ENCODE peak calls at places on chromosomes 1 and 21, in seven cellular contexts. J, Z, V, K, R, O and H are unnamed samples. For H3K4me1, the result is how much of the 10 kb centered on the place peaks cover.

GRCh38 chr1:164559342-164560070 is 522 bp downstream of the PBX1 start:
- DNase-seq in R (peak), O (no peak), J (peak), Z (peak), K (peak), V (peak), H (peak)

GRCh38 chr1:175591083-175591743 is 152.2 kb downstream of the TNR start:
- DNase-seq in K (no peak), O (no peak), Z (no peak), V (peak), J (no peak), R (peak), H (no peak)

GRCh38 chr21:18553786-18554185 is 150.2 kb upstream of the TMPRSS15 start:
- DNase-seq in J (no peak), V (no peak), R (no peak), O (no peak), Z (no peak), K (no peak), H (no peak)

GRCh38 chr1:16017461-16018303 is at the start of gene HSPB7:
- DNase-seq in J (peak), R (peak), Z (peak), O (peak), K (peak), V (peak), H (peak)

GRCh38 chr1:174968750-174969244 is 30.9 kb upstream of the CACYBP start:
- DNase-seq in O (peak), J (no peak), Z (no peak), K (peak), R (no peak), V (no peak), H (peak)

GRCh38 chr1:41539416-41539800 is 54.9 kb upstream of the EDN2 start:
- DNase-seq in K (no peak), O (peak), Z (no peak), V (no peak), R (peak), J (no peak), H (no peak)

GRCh38 chr1:204046346-204046745 is 26.6 kb upstream of the SOX13 start:
- DNase-seq in K (no peak), V (no peak), R (no peak), O (no peak), Z (no peak), J (no peak), H (no peak)

GRCh38 chr1:63621075-63621474 is 27.9 kb downstream of the PGM1 start:
- DNase-seq in J (no peak), Z (no peak), O (no peak), R (peak), V (no peak), K (no peak), H (no peak)

GRCh38 chr1:243568793-243569192 is 281.2 kb downstream of the AKT3 start:
- DNase-seq in Z (no peak), V (no peak), J (no peak), R (no peak), O (no peak), K (peak), H (peak)

GRCh38 chr1:154351363-154352068 is 26.2 kb downstream of the ATP8B2 start:
- DNase-seq in J (peak), Z (no peak), R (no peak), K (no peak), O (peak), V (peak), H (no peak)

GRCh38 chr21:28444131-28444530 is 548.5 kb downstream of the LTN1 start:
- DNase-seq in J (no peak), V (no peak), Z (no peak), R (no peak), O (no peak), K (no peak), H (peak)

GRCh38 chr1:3995141-3995780 is 95.2 kb upstream of the C1orf174 start:
- DNase-seq in K (no peak), J (no peak), O (no peak), R (no peak), V (no peak), Z (no peak), H (no peak)

GRCh38 chr1:154608522-154609294 is 722 bp upstream of the ADAR start:
- DNase-seq in V (peak), K (peak), O (no peak), Z (peak), R (peak), J (peak), H (peak)

GRCh38 chr1:182735343-182735742 is 51.0 kb upstream of the RGS8 start:
- DNase-seq in O (no peak), J (no peak), K (no peak), R (no peak), V (no peak), Z (no peak), H (no peak)

GRCh38 chr21:45449658-45450502 is 44.9 kb downstream of the COL18A1 start:
- DNase-seq in R (no peak), J (no peak), V (no peak), K (no peak), Z (no peak), O (peak), H (no peak)

GRCh38 chr1:121586369-121587229 is 401.8 kb downstream of the SRGAP2C start:
- DNase-seq in Z (peak), K (no peak), J (peak), R (no peak), O (no peak), V (peak), H (no peak)

GRCh38 chr1:44806025-44806703 is 987 bp downstream of the DYNLT4 start:
- DNase-seq in K (no peak), J (no peak), O (peak), R (peak), V (peak), Z (no peak), H (no peak)

GRCh38 chr1:243471754-243472725 is 216.2 kb downstream of the SDCCAG8 start:
- DNase-seq in O (no peak), Z (no peak), R (no peak), K (peak), J (no peak), V (peak), H (peak)

GRCh38 chr1:99348375-99349132 is 84.3 kb downstream of the PLPPR4 start:
- DNase-seq in J (no peak), R (no peak), K (peak), Z (no peak), V (no peak), O (no peak), H (no peak)

GRCh38 chr1:109306832-109307362 is at the start of gene MYBPHL:
- DNase-seq in J (no peak), O (no peak), K (no peak), Z (no peak), V (no peak), R (no peak), H (no peak)

GRCh38 chr1:168050307-168050706 is 86.4 kb downstream of the GPR161 start:
- DNase-seq in K (no peak), Z (no peak), R (no peak), J (no peak), V (no peak), O (no peak), H (no peak)

GRCh38 chr1:165903672-165904071 is 76.3 kb downstream of the UCK2 start:
- DNase-seq in V (no peak), Z (no peak), O (no peak), K (peak), R (no peak), J (peak), H (peak)

GRCh38 chr1:54335396-54336056 is 70.7 kb downstream of the SSBP3 start:
- DNase-seq in R (peak), J (peak), O (no peak), K (peak), V (peak), Z (no peak), H (peak)

GRCh38 chr1:178684542-178685000 is 40.5 kb upstream of the RALGPS2 start:
- DNase-seq in K (peak), O (no peak), V (no peak), J (no peak), Z (no peak), R (no peak), H (peak)

GRCh38 chr1:219312967-219313366 is 139.3 kb downstream of the LYPLAL1 start:
- DNase-seq in R (no peak), O (no peak), K (peak), J (no peak), Z (no peak), V (no peak), H (peak)

GRCh38 chr1:65971547-65971946 is 178.9 kb downstream of the PDE4B start:
- DNase-seq in K (no peak), J (no peak), R (no peak), V (no peak), Z (no peak), O (no peak), H (peak)

GRCh38 chr1:41021526-41022308 is at the start of gene SLFNL1:
- DNase-seq in Z (peak), K (no peak), V (no peak), R (peak), J (peak), O (no peak), H (no peak)

GRCh38 chr1:230681599-230681998 is 32.3 kb downstream of the AGT start:
- DNase-seq in O (no peak), Z (no peak), J (no peak), V (peak), K (peak), R (no peak), H (peak)

GRCh38 chr1:175043824-175044223 is 20.6 kb upstream of the MRPS14 start:
- DNase-seq in K (no peak), R (no peak), Z (peak), J (no peak), O (no peak), V (no peak), H (no peak)

GRCh38 chr1:109806733-109807397 is 43.1 kb upstream of the EPS8L3 start:
- DNase-seq in R (no peak), V (no peak), O (no peak), Z (no peak), K (no peak), J (peak), H (no peak)

GRCh38 chr1:95384570-95384969 is 150.6 kb downstream of the RWDD3 start:
- DNase-seq in K (no peak), O (no peak), R (no peak), Z (peak), V (no peak), J (peak), H (peak)

GRCh38 chr21:42696026-42696380 is 42.6 kb downstream of the PDE9A start:
- DNase-seq in K (no peak), V (no peak), Z (no peak), R (no peak), J (no peak), O (no peak), H (no peak)

GRCh38 chr1:1567152-1567830 is 7.4 kb downstream of the SSU72 start:
- DNase-seq in V (no peak), O (no peak), J (no peak), Z (no peak), R (no peak), K (peak), H (no peak)

GRCh38 chr1:45585496-45586075 is 1.7 kb downstream of the NASP start:
- DNase-seq in K (no peak), J (no peak), Z (no peak), V (no peak), R (no peak), O (no peak), H (no peak)

DNA sequence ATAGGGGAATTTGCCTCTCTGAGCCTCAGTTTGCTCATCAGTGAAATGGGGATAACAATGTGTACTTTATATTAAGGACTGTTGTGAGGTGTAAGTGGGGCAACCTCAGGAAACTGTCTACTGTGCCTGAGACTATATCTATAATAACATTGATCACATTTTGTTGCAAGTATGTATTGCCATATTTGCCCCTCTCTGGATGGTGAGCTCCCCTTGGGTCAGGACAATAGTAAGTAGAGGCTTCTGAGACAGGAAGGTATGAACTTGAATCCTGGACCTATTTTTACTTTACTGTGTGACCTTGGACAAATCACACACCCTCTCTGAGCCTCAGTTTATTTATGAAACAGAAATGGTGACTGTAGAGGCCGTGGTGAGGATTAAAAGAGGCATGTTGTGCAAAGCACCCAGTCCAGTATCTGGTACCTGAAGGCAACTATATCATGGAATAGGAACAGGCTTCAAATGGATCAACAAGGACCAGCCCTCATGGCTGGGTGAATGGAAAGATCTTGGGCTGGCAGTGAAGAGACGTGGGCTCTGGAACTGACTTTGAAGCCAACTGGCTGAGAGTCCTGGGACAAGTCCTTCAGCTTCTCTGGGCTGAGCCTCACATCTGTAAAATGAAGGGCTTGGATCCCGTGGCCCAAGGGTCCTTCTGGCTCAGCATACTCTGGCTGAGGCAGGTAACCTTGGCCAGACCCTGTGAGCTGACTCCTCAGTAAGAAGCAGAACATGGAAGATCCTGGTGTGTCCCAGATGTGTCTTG is 35.0 kb upstream of the ID3 start:
- DNase-seq in J (no peak), R (no peak), O (no peak), V (no peak), K (no peak), Z (no peak), H (no peak)
- H3K4me1 ChIP-seq in J (under half), R (under half), O (half or more), V (under half), K (under half), Z (half or more), H (under half)

GRCh38 chr21:41494242-41494641 is 13.7 kb downstream of the TMPRSS2 start:
- DNase-seq in Z (no peak), J (no peak), O (no peak), R (no peak), V (no peak), K (no peak), H (no peak)

GRCh38 chr21:41500354-41500753 is 7.6 kb downstream of the TMPRSS2 start:
- DNase-seq in Z (no peak), V (no peak), O (no peak), J (no peak), R (no peak), K (no peak), H (no peak)

GRCh38 chr21:41499920-41500319 is 8.0 kb downstream of the TMPRSS2 start:
- DNase-seq in O (no peak), V (no peak), R (no peak), Z (no peak), K (no peak), J (no peak), H (no peak)

GRCh38 chr21:41497836-41498235 is 10.1 kb downstream of the TMPRSS2 start:
- DNase-seq in J (no peak), K (no peak), V (no peak), O (no peak), R (no peak), Z (no peak), H (no peak)

GRCh38 chr21:41497008-41497407 is 10.9 kb downstream of the TMPRSS2 start:
- DNase-seq in V (peak), O (no peak), J (no peak), Z (no peak), R (no peak), K (no peak), H (no peak)
- H3K27ac ChIP-seq in V (peak), O (no peak), J (no peak), Z (no peak), R (no peak), K (no peak), H (no peak)

DNA sequence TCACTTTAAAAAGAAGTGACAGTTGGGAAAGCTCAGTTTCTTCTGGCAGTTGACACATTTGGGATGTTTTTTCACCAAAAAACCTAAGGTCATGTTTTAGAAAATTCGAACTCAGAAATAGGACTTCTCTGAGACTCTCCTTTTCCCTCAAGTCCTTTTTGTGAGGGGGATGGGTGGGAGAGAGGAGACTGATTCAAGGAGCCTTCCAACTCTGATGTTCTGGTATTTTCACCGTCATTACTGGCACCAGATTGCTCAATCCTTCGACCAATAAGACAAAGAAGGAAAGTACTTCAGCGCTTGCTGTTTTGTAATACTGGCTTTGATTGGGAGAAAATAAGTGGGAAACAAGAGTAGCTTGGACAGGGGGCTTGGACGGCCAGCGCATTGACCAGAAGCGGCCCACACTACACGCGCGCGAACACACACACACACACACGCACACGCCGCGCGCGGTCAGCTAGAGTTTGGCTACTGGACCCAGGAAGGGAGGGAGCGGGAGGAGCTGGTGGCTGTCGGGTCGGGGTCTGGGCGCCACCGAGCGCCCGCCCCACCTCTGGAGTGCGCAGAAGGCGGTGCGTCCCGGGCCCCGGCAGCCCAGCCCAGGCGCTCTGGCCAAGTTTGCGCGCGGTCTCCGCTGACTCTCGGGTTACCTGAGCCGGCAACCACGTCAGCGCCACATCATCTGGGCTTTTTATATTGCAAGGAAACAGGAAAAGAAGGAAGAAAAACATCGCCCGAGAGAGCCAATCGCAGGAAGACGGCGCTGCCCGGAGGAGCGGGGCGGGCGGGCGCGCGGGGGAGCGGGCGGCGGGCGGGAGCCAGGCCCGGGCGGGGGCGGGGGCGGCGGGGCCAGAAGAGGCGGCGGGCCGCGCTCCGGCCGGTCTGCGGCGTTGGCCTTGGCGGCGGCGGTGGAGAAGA is at the start of gene KCNK1:
- DNase-seq in J (peak), Z (peak), R (peak), O (no peak), K (peak), V (peak), H (peak)
- H3K4me3 ChIP-seq in J (peak), Z (peak), R (peak), O (no peak), K (peak), V (peak), H (peak)

GRCh38 chr21:37071561-37072238 is 1.2 kb downstream of the PIGP start:
- DNase-seq in O (no peak), Z (peak), J (peak), V (peak), K (peak), R (peak), H (peak)

GRCh38 chr21:37074195-37074510 is 1.1 kb downstream of the TTC3 start:
- DNase-seq in O (no peak), R (no peak), K (no peak), J (peak), V (no peak), Z (peak), H (peak)

GRCh38 chr21:37072239-37072987 is 458 bp downstream of the PIGP start:
- DNase-seq in Z (peak), R (peak), K (peak), V (peak), O (peak), J (peak), H (peak)

GRCh38 chr21:37073417-37074194 is 552 bp downstream of the TTC3 start:
- DNase-seq in K (peak), R (peak), O (peak), V (peak), Z (no peak), J (peak), H (peak)

GRCh38 chr21:37072988-37073416 is at the start of the genes PIGP and TTC3:
- DNase-seq in K (peak), Z (peak), J (peak), R (peak), V (peak), O (peak), H (peak)
- H3K4me1 ChIP-seq in K (under half), Z (under half), J (under half), R (under half), V (under half), O (under half), H (under half)

DNA sequence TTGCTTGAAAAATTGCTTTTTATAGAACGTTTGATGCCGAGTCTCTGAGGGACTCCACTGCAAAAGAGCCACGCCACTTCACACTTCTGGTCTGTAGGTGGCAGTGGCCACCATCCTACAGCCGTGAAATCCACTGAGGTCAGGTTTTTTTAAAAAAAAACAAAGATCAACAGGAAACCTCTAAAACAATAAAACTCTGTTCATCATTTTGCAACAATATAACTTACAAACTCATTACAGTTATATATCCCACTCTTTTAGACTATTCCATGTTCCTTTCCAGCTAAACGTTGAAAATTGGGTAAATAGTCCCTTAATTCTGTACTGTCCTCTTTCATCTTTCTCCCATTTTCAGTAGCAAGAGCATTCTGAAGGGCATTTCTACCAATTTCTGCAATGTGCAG is 64.6 kb upstream of the FMN2 start:
- DNase-seq in Z (peak), O (no peak), V (peak), J (peak), R (no peak), K (peak), H (peak)
- H3K27ac ChIP-seq in Z (no peak), O (no peak), V (no peak), J (no peak), R (no peak), K (no peak), H (no peak)

GRCh38 chr1:27481994-27482620 is 7.9 kb downstream of the WASF2 start:
- DNase-seq in R (no peak), K (no peak), J (no peak), Z (no peak), V (no peak), O (no peak), H (no peak)
- H3K4me3 ChIP-seq in R (no peak), K (no peak), J (no peak), Z (no peak), V (no peak), O (no peak), H (no peak)